ENCODE peak calls at places on chromosomes 12 and 14, in four cellular contexts. J is HFF-Myc, Y is cardiac fibroblast, N is AG09319. B is an unnamed sample.

GRCh38 chr14:38958589-38958988 is 144.4 kb downstream of the SEC23A start:
- DNase-seq in J (no peak), Y (peak), N (no peak), B (no peak)

GRCh38 chr12:68264864-68265256 is 11.5 kb upstream of the IL22 start:
- DNase-seq in N (no peak), Y (peak), J (no peak), B (no peak)

GRCh38 chr12:105698047-105698446 is 367.6 kb downstream of the C12orf75 start:
- DNase-seq in Y (no peak), N (no peak), J (no peak), B (no peak)

GRCh38 chr14:88386395-88386794 is 938 bp downstream of the SPATA7 start:
- DNase-seq in Y (no peak), N (no peak), J (no peak), B (no peak)

GRCh38 chr14:95504135-95505029 is 12.1 kb downstream of the SYNE3 start:
- DNase-seq in N (no peak), Y (peak), J (no peak), B (no peak)

GRCh38 chr12:32777159-32777558 is 21.5 kb upstream of the YARS2 start:
- DNase-seq in N (no peak), J (no peak), Y (no peak), B (no peak)

GRCh38 chr14:100688598-100689499 is 37.8 kb upstream of the DLK1 start:
- DNase-seq in J (no peak), N (no peak), Y (peak), B (no peak)

GRCh38 chr14:92906823-92907222 is 16.1 kb upstream of the CHGA start:
- DNase-seq in N (no peak), Y (no peak), J (no peak), B (no peak)

GRCh38 chr12:76020281-76020680 is 11.3 kb downstream of the PHLDA1 start:
- DNase-seq in N (no peak), Y (peak), J (no peak), B (no peak)

GRCh38 chr14:59022144-59022543 is 166.3 kb upstream of the DAAM1 start:
- DNase-seq in N (no peak), J (no peak), Y (no peak), B (no peak)

GRCh38 chr14:68395585-68395984 is 397.3 kb downstream of the ZFP36L1 start:
- DNase-seq in Y (peak), N (peak), J (no peak), B (no peak)

GRCh38 chr14:31449971-31450610 is 7.2 kb downstream of the DTD2 start:
- DNase-seq in J (no peak), N (no peak), Y (peak), B (no peak)
- TF ChIP-seq CTCF in J (peak), N (peak), Y (peak), B (peak)

DNA sequence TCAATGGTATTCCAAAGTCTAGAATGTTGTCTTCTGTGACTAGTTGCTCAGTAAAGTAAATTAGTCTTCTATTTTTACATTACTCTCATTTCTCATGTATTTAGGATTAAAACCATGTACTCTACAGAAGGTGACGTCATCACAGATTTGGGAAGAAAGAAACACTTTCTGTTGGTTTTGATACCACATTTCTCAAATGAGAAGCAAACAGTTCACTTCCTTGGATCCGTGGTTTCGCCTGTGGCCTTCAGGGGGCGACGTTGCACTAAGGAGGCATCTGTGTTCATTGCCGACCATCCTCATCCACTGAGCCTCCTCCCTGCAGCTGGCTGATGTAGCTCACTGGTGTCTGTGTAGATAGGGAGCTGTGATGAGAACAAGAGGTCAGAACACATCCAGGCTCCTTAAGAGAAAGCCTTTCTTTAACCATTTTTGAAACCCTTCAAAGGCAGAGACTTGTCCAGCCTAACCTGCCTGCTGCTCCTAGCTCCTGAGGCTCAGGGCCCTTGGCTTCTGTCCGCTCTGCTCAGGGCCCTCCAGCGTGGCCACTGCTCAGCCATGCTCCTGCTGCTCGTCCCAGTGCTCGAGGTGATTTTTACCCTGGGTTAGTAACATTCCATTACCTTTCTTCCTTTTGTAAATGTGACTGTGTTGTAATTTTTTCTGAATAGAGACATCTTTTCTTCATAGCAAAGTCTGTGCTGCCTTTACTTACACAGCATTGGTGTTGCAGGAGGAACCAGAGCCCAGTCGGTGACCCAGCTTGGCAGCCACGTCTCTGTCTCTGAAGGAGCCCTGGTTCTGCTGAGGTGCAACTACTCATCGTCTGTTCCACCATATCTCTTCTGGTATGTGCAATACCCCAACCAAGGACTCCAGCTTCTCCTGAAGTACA is 220.6 kb upstream of the OR4E1 start:
- DNase-seq in J (no peak), Y (no peak), N (no peak), B (no peak)
- TF ChIP-seq CTCF in J (no peak), Y (peak), N (no peak), B (peak)

GRCh38 chr12:85642810-85643209 is 193.4 kb downstream of the RASSF9 start:
- DNase-seq in J (no peak), Y (peak), N (peak), B (no peak)
- TF ChIP-seq CTCF in J (peak), Y (peak), N (peak), B (peak)

GRCh38 chr12:40446385-40446784 is 221.6 kb downstream of the LRRK2 start:
- DNase-seq in Y (peak), J (peak), N (no peak), B (no peak)
- TF ChIP-seq CTCF in Y (peak), J (peak), N (peak), B (peak)

GRCh38 chr12:119683816-119684215 is 15.9 kb downstream of the PRKAB1 start:
- DNase-seq in J (no peak), Y (no peak), N (no peak), B (no peak)

GRCh38 chr12:119683413-119683812 is 15.5 kb downstream of the PRKAB1 start:
- DNase-seq in J (no peak), N (no peak), Y (peak), B (no peak)

GRCh38 chr12:119685375-119685774 is 17.4 kb downstream of the PRKAB1 start:
- DNase-seq in J (no peak), Y (no peak), N (no peak), B (no peak)

GRCh38 chr12:119686355-119686754 is 18.4 kb downstream of the PRKAB1 start:
- DNase-seq in Y (no peak), N (no peak), J (no peak), B (no peak)

GRCh38 chr12:119684730-119685129 is 16.8 kb downstream of the PRKAB1 start:
- DNase-seq in J (no peak), N (no peak), Y (no peak), B (no peak)
- TF ChIP-seq CTCF in J (no peak), N (no peak), Y (no peak), B (no peak)

GRCh38 chr12:112418596-112419268 is at the start of gene PTPN11:
- DNase-seq in Y (peak), J (no peak), N (peak), B (peak)
- TF ChIP-seq CTCF in Y (no peak), J (peak), N (peak), B (peak)

GRCh38 chr14:61567838-61568571 is 127.3 kb upstream of the HIF1A start:
- DNase-seq in J (no peak), N (no peak), Y (no peak), B (no peak)
- TF ChIP-seq CTCF in J (no peak), N (no peak), Y (no peak), B (no peak)

DNA sequence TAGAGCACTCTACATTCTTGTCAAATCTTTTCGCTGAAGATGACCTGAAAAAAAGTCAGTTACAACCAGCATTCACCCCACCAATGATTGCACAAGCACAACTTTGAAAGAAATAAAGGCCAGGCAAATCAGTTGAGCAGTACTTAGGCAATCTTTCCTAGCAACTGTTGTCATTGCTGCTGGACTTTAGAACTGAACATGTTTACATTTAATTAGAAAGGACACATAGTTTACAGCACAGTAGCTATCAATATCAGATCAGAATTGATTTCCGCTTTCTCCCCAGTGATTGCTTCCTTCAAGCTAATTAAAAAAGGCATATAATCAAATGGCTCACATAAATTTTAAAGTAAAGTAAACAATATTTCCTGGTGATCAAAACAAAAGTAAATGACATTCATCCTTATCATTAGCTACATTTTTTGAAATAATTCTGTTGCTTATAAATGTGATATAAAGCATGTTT is 128.4 kb downstream of the FOXA1 start:
- DNase-seq in Y (no peak), N (no peak), J (no peak), B (no peak)
- TF ChIP-seq CTCF in Y (no peak), N (no peak), J (no peak), B (no peak)

B was measured in progenitor cell of endocrine pancreas.